ENCODE peak calls at places on chromosome 1, in eight cellular contexts. W is mesothelial cell of epicardium, O is GM20000, G is astrocyte of the spinal cord, R is breast epithelium, F is progenitor cell of endocrine pancreas, N is esophagus muscularis mucosa, A is OCI-LY7. L is an unnamed sample.

GRCh38 chr1:66168467-66168887 is 365.5 kb upstream of the SGIP1 start:
- DNase-seq in R (no peak), W (no peak), A (peak; percentile 49), O (no peak), N (no peak), G (peak; percentile 66), F (no peak), L (no peak)

GRCh38 chr1:154791292-154792278 is 78.5 kb downstream of the KCNN3 start:
- DNase-seq in R (no peak), F (no peak), A (peak; percentile 33), O (peak; percentile 83), G (peak; percentile 12), N (no peak), W (no peak), L (peak; percentile 83)

GRCh38 chr1:54784066-54784465 is 17.1 kb downstream of the TTC22 start:
- DNase-seq in W (no peak), N (no peak), R (no peak), F (no peak), G (no peak), O (no peak), A (no peak), L (no peak)

GRCh38 chr1:80929868-80930508 is 870.7 kb upstream of the ADGRL2 start:
- DNase-seq in W (no peak), R (no peak), N (no peak), G (no peak), A (no peak), O (no peak), F (no peak), L (no peak)

GRCh38 chr1:202160377-202160940 is at the start of gene PTPN7:
- DNase-seq in O (peak; percentile 68), N (no peak), F (no peak), R (no peak), W (no peak), A (peak; percentile 69), G (no peak), L (peak; percentile 78)

GRCh38 chr1:242546849-242547724 is 22.6 kb upstream of the PLD5 start:
- DNase-seq in O (no peak), N (no peak), G (no peak), F (no peak), R (no peak), A (no peak), W (no peak), L (no peak)

GRCh38 chr1:119187416-119187815 is 47.0 kb upstream of the WARS2 start:
- DNase-seq in N (no peak), R (no peak), W (no peak), A (no peak), O (no peak), G (no peak), F (no peak), L (no peak)

GRCh38 chr1:18134324-18135046 is 26.9 kb downstream of the IGSF21 start:
- DNase-seq in O (no peak), A (no peak), F (no peak), G (no peak), N (no peak), R (no peak), W (no peak), L (no peak)

GRCh38 chr1:93504247-93505033 is 56.5 kb downstream of the FNBP1L start:
- DNase-seq in R (no peak), W (no peak), G (no peak), A (no peak), O (no peak), N (no peak), F (no peak), L (no peak)

GRCh38 chr1:66925944-66926343 is 1.2 kb downstream of the MIER1 start:
- DNase-seq in R (no peak), N (no peak), F (no peak), O (no peak), G (no peak), A (peak; percentile 51), W (no peak), L (no peak)

GRCh38 chr1:27548858-27549719 is 54.9 kb downstream of the AHDC1 start:
- DNase-seq in O (no peak), F (no peak), A (no peak), N (no peak), R (no peak), W (no peak), G (no peak), L (no peak)

GRCh38 chr1:8042134-8042533 is 16.0 kb upstream of the ERRFI1 start:
- DNase-seq in G (no peak), O (no peak), R (no peak), W (no peak), N (no peak), A (no peak), F (no peak), L (no peak)

GRCh38 chr1:65049941-65050713 is 83.8 kb upstream of the JAK1 start:
- DNase-seq in F (no peak), N (no peak), R (no peak), A (no peak), W (no peak), O (no peak), G (no peak), L (no peak)

GRCh38 chr1:179031855-179032513 is 6.3 kb downstream of the FAM20B start:
- DNase-seq in F (no peak), N (no peak), A (no peak), O (no peak), W (no peak), R (no peak), G (no peak), L (no peak)

DNA sequence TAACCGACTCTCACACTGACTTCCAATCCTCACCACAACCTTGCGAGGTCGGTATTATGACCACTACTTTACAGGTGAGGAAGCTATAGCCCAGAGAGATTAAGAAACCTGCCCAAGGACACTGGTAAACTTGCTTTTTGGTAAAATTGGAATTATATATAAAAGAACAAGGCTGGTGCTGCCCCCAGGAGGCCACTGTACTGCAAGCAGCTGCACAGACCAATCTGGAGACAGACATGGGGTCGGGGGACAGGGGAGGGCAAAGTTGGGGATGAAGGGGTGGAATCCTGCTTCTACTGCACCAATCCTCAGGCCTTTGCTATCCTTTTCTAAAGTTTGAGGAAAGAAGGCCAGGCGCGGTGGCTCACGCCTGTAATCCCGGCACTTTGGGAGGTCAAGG is 280.8 kb downstream of the SPATA17 start:
- DNase-seq in A (peak; percentile 15), O (no peak), N (no peak), G (no peak), W (no peak), R (no peak), F (no peak), L (no peak)
- TF ChIP-seq CTCF in A (peak; percentile 65), O (no peak), N (no peak), G (peak; percentile 28), W (no peak), R (no peak), F (peak; percentile 35), L (no peak)

GRCh38 chr1:231724876-231725647 is 98.5 kb downstream of the DISC1 start:
- DNase-seq in W (no peak), O (peak; percentile 14), F (no peak), N (peak; percentile 89), G (peak; percentile 47), A (peak; percentile 60), R (no peak), L (peak; percentile 17)
- TF ChIP-seq CTCF in W (no peak), O (peak; percentile 8), F (peak; percentile 54), N (no peak), G (peak; percentile 45), A (peak; percentile 81), R (no peak), L (peak; percentile 47)

GRCh38 chr1:6508876-6509602 is 17.6 kb upstream of the PLEKHG5 start:
- DNase-seq in W (no peak), O (peak; percentile 31), F (no peak), R (no peak), A (no peak), N (no peak), G (no peak), L (no peak)
- TF ChIP-seq CTCF in W (no peak), O (no peak), F (no peak), R (no peak), A (no peak), N (no peak), G (no peak), L (no peak)

GRCh38 chr1:23616292-23616822 is 57.1 kb upstream of the ID3 start:
- DNase-seq in R (no peak), F (no peak), N (no peak), G (no peak), O (no peak), W (no peak), A (peak; percentile 63), L (no peak)
- TF ChIP-seq CTCF in R (no peak), F (no peak), N (no peak), G (no peak), O (no peak), W (no peak), A (no peak), L (no peak)

GRCh38 chr1:50774759-50775351 is 185.2 kb downstream of the FAF1 start:
- DNase-seq in W (no peak), N (no peak), F (no peak), A (peak; percentile 61), O (peak; percentile 29), G (peak; percentile 72), R (no peak), L (peak; percentile 27)
- TF ChIP-seq CTCF in W (peak; percentile 66), N (peak; percentile 74), F (peak; percentile 83), A (peak; percentile 92), O (peak; percentile 17), G (peak; percentile 68), R (peak; percentile 56), L (peak; percentile 67)

GRCh38 chr1:112925015-112925414 is 31.0 kb downstream of the SLC16A1 start:
- DNase-seq in R (no peak), W (no peak), O (no peak), N (no peak), F (no peak), A (no peak), G (no peak), L (no peak)
- TF ChIP-seq CTCF in R (no peak), W (no peak), O (no peak), N (no peak), F (no peak), A (no peak), G (peak; percentile 3), L (no peak)

GRCh38 chr1:53541761-53542550 is 82.8 kb downstream of the DMRTB1 start:
- DNase-seq in F (no peak), G (peak; percentile 79), R (no peak), A (peak; percentile 21), O (no peak), W (no peak), N (no peak), L (no peak)
- TF ChIP-seq CTCF in F (peak; percentile 46), G (peak; percentile 48), R (no peak), A (peak; percentile 71), O (no peak), W (no peak), N (no peak), L (peak; percentile 16)

L was measured in GM13977.